ENCODE peak calls at places on chromosomes 2 and 18, in six cellular contexts. L is A549, R is uterus, D is fibroblast of mammary gland, J is adrenal gland, A is aorta. M is an unnamed sample.

GRCh38 chr2:120219291-120219690 is 3.9 kb downstream of the TMEM185B start:
- DNase-seq in L (no peak), R (no peak), D (no peak), J (no peak), A (no peak), M (no peak)

GRCh38 chr2:236179653-236180500 is 11.7 kb upstream of the GBX2 start:
- DNase-seq in L (peak; percentile 36), R (no peak), D (no peak), J (no peak), A (peak; percentile 57), M (no peak)

GRCh38 chr2:226411727-226412360 is 387.8 kb downstream of the IRS1 start:
- DNase-seq in L (peak; percentile 59), R (no peak), D (peak; percentile 55), J (no peak), A (no peak), M (no peak)

GRCh38 chr2:173451137-173451536 is 96.5 kb downstream of the CDCA7 start:
- DNase-seq in L (no peak), R (no peak), D (no peak), J (no peak), A (no peak), M (peak; percentile 5)

GRCh38 chr2:224990717-224991116 is 51.6 kb downstream of the DOCK10 start:
- DNase-seq in L (no peak), R (no peak), D (no peak), J (no peak), A (no peak), M (no peak)

GRCh38 chr2:24845691-24846090 is 52.5 kb downstream of the CENPO start:
- DNase-seq in L (no peak), R (no peak), D (no peak), J (no peak), A (peak; percentile 66), M (no peak)

GRCh38 chr2:231673348-231673770 is 35.0 kb upstream of the PTMA start:
- DNase-seq in L (peak; percentile 84), R (peak; percentile 77), D (no peak), J (peak; percentile 76), A (no peak), M (no peak)

GRCh38 chr2:127208313-127208712 is 11.8 kb downstream of the CYP27C1 start:
- DNase-seq in L (no peak), R (no peak), D (no peak), J (no peak), A (no peak), M (no peak)

GRCh38 chr2:221716434-221717303 is 144.6 kb upstream of the EPHA4 start:
- DNase-seq in L (peak; percentile 31), R (no peak), D (peak; percentile 63), J (no peak), A (no peak), M (no peak)

GRCh38 chr2:231662028-231662810 is 46.1 kb upstream of the PTMA start:
- DNase-seq in L (peak; percentile 69), R (peak; percentile 98), D (peak; percentile 97), J (peak; percentile 98), A (peak; percentile 99), M (peak; percentile 94)

GRCh38 chr2:69704446-69704845 is 37.5 kb upstream of the ANXA4 start:
- DNase-seq in L (no peak), R (no peak), D (no peak), J (no peak), A (no peak), M (no peak)

GRCh38 chr2:72607189-72607588 is 218.6 kb downstream of the EXOC6B start:
- DNase-seq in L (no peak), R (no peak), D (no peak), J (no peak), A (no peak), M (no peak)

GRCh38 chr2:202771336-202771735 is 100.2 kb downstream of the ICA1L start:
- DNase-seq in L (no peak), R (no peak), D (no peak), J (no peak), A (no peak), M (no peak)

GRCh38 chr2:186572705-186573104 is 17.2 kb upstream of the ITGAV start:
- DNase-seq in L (peak; percentile 54), R (no peak), D (no peak), J (no peak), A (no peak), M (no peak)

GRCh38 chr2:239913632-239914417 is 111.3 kb downstream of the NDUFA10 start:
- DNase-seq in L (no peak), R (peak; percentile 4), D (no peak), J (no peak), A (peak; percentile 57), M (no peak)
- H3K4me3 ChIP-seq in L (no peak overlapping the region), R (no peak overlapping the region), D (no peak overlapping the region), J (no peak overlapping the region), A (no peak overlapping the region), M (no peak overlapping the region)

DNA sequence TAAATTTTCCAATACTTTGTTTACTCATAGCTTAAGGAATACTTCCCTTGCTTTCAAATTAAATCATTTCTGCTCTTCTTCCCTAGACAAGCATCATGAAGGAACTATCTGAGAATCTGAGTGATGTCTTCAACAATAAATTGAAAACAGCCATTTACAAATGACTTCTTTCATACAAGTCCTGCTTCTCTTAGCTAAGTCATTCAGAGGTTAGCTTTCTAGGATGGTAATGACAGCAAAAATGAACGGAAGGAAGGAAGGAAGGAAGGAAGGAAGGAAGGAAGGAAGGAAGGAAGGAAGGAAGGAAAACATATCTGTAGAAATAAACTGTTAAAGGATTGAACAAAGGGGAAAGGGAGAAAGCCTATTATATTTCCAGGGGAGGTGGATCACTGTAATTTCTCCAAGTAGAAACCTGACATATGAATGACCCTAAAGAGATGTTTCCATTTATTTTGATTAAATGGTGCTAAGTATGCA is 335.0 kb upstream of the KYNU start:
- DNase-seq in L (no peak), R (no peak), D (no peak), J (no peak), A (no peak), M (no peak)
- H3K4me3 ChIP-seq in L (no peak overlapping the region), R (no peak overlapping the region), D (no peak overlapping the region), J (no peak overlapping the region), A (no peak overlapping the region), M (no peak overlapping the region)

GRCh38 chr18:59210311-59210710 is 9.6 kb upstream of the GRP start:
- DNase-seq in L (no peak), R (no peak), D (no peak), J (no peak), A (no peak), M (no peak)

GRCh38 chr18:59207506-59207905 is 12.5 kb upstream of the GRP start:
- DNase-seq in L (no peak), R (no peak), D (no peak), J (no peak), A (no peak), M (no peak)

GRCh38 chr18:59211629-59212028 is 8.3 kb upstream of the GRP start:
- DNase-seq in L (no peak), R (no peak), D (no peak), J (no peak), A (no peak), M (no peak)

GRCh38 chr18:59208602-59209001 is 11.4 kb upstream of the GRP start:
- DNase-seq in L (no peak), R (no peak), D (peak; percentile 6), J (no peak), A (no peak), M (no peak)
- H3K4me3 ChIP-seq in L (no peak overlapping the region), R (no peak overlapping the region), D (no peak overlapping the region), J (no peak overlapping the region), A (no peak overlapping the region), M (no peak overlapping the region)

DNA sequence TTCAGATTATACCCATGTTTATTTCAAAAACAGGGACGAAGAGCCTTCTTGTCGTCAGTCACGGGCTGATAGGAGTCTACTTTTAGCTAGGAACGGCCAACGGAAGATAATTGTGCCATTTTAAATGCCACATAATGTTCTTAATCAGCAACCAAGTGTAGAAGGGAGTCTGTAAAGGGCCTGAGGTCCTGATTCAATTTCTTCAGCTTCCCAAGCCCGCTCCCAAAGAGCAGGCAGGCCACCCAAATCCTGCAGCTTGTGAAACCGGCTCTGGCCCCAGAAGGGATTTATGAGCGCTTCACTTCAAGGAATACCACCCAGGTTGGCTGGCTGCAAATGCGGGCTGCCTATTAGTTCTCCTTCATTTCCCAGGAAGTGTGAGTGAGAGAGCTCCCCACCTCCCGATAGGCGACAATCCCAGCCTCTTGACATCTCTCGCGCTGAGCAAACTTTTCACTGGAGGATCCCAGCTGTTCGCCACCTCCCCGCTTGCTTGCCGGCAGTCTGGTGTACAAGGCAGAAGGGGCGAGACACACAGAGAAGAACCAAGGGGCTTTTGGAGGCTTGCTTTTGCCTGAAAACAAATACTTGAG is 272.9 kb downstream of the CDH20 start:
- DNase-seq in L (no peak), R (peak; percentile 61), D (peak; percentile 26), J (peak; percentile 53), A (no peak), M (no peak)
- H3K4me3 ChIP-seq in L (peak overlapping the region; percentile 40), R (no peak overlapping the region), D (peak overlapping the region; percentile 48), J (no peak overlapping the region), A (peak overlapping the region; percentile 32), M (no peak overlapping the region)

GRCh38 chr18:10752407-10752806 is 226.6 kb downstream of the NAPG start:
- DNase-seq in L (no peak), R (no peak), D (no peak), J (no peak), A (no peak), M (no peak)

GRCh38 chr18:10748641-10749040 is 222.8 kb downstream of the NAPG start:
- DNase-seq in L (no peak), R (no peak), D (peak; percentile 26), J (no peak), A (no peak), M (no peak)

GRCh38 chr18:10754128-10754527 is 228.3 kb downstream of the NAPG start:
- DNase-seq in L (no peak), R (no peak), D (no peak), J (no peak), A (no peak), M (no peak)

GRCh38 chr18:10750386-10751035 is 224.7 kb downstream of the NAPG start:
- DNase-seq in L (no peak), R (no peak), D (no peak), J (no peak), A (no peak), M (no peak)

DNA sequence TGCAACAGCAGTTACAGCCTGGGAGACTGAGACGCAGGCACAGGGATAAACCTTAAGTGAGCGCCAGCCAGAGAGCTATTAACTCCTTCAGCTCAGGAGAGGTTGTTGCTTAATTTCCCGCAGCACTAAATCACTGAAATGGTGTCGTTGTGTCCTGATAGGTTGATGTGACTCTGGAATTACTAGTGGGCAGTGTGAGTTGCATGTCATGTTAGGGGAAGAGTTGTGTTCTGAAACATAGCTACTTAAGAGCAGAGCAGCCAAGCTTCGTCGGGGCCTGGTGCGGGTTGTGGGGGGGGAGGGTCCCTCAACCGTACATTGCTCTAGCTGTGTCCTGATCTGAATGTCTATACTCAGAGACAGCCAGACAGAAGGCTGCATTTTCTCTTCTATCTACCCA is 225.9 kb downstream of the NAPG start:
- DNase-seq in L (no peak), R (no peak), D (no peak), J (no peak), A (no peak), M (no peak)
- H3K4me3 ChIP-seq in L (no peak overlapping the region), R (no peak overlapping the region), D (no peak overlapping the region), J (no peak overlapping the region), A (no peak overlapping the region), M (no peak overlapping the region)

GRCh38 chr18:34494359-34494696 is 215.8 kb upstream of the DTNA start:
- DNase-seq in L (no peak), R (no peak), D (no peak), J (peak; percentile 52), A (peak; percentile 72), M (no peak)
- H3K4me3 ChIP-seq in L (no peak overlapping the region), R (peak overlapping the region; percentile 38), D (no peak overlapping the region), J (no peak overlapping the region), A (peak overlapping the region; percentile 95), M (no peak overlapping the region)

GRCh38 chr2:160408575-160409291 is 84.9 kb downstream of the RBMS1 start:
- DNase-seq in L (no peak), R (no peak), D (no peak), J (no peak), A (no peak), M (no peak)
- H3K4me3 ChIP-seq in L (peak overlapping the region; percentile 77), R (peak overlapping the region; percentile 98), D (peak overlapping the region; percentile 43), J (no peak overlapping the region), A (peak overlapping the region; percentile 99), M (no peak overlapping the region)

M was measured in GM12864.